ENCODE peak calls at places on chromosomes 12 and 14, in four cellular contexts. W, M, P and Q are unnamed samples.

GRCh38 chr14:100677152-100677924 is 49.4 kb upstream of the DLK1 start:
- DNase-seq in W (peak), M (no peak), P (no peak), Q (no peak)

GRCh38 chr14:39097159-39097558 is 5.9 kb downstream of the SEC23A start:
- DNase-seq in W (no peak), M (peak), P (no peak), Q (no peak)

GRCh38 chr12:72293701-72294100 is 21.5 kb downstream of the TRHDE start:
- DNase-seq in W (no peak), M (no peak), P (no peak), Q (no peak)

GRCh38 chr14:77542349-77543239 is 44.0 kb upstream of the ISM2 start:
- DNase-seq in W (no peak), M (no peak), P (no peak), Q (no peak)

GRCh38 chr14:77094672-77095284 is 3.3 kb upstream of the CIPC start:
- DNase-seq in W (peak), M (peak), P (no peak), Q (peak)

GRCh38 chr12:55818140-55818728 is 393 bp downstream of the ORMDL2 start:
- DNase-seq in W (no peak), M (no peak), P (no peak), Q (no peak)

GRCh38 chr14:61342486-61342885 is 21.1 kb downstream of the PRKCH start:
- DNase-seq in W (no peak), M (peak), P (no peak), Q (peak)

GRCh38 chr12:124557518-124558223 is 9.7 kb downstream of the NCOR2 start:
- DNase-seq in W (no peak), M (no peak), P (no peak), Q (no peak)

GRCh38 chr14:89131004-89131750 is 285.9 kb downstream of the FOXN3 start:
- DNase-seq in W (no peak), M (no peak), P (no peak), Q (no peak)